ENCODE peak calls at places on chromosomes 2 and 18, in five cellular contexts. G is Peyer's patch, O is GM23248, L is bronchial epithelial cell, P is GM06990. Q is an unnamed sample.

GRCh38 chr2:214193943-214194342 is 216.9 kb upstream of the VWC2L start:
- DNase-seq in P (no peak), L (peak; percentile 67), G (no peak), O (peak; percentile 82), Q (no peak)

GRCh38 chr2:7878786-7879515 is 802.9 kb upstream of the ID2 start:
- DNase-seq in G (no peak), P (no peak), L (no peak), O (no peak), Q (no peak)

GRCh38 chr18:6401687-6402086 is 13.0 kb downstream of the L3MBTL4 start:
- DNase-seq in P (no peak), G (no peak), O (no peak), L (no peak), Q (no peak)

GRCh38 chr18:3397786-3398185 is 52.2 kb upstream of the TGIF1 start:
- DNase-seq in G (no peak), P (no peak), O (no peak), L (no peak), Q (no peak)

GRCh38 chr2:163667064-163667887 is 68.5 kb downstream of the FIGN start:
- DNase-seq in P (no peak), L (peak; percentile 82), O (peak; percentile 72), G (no peak), Q (no peak)

GRCh38 chr2:85095094-85095493 is 38.1 kb upstream of the TCF7L1 start:
- DNase-seq in O (peak; percentile 48), L (no peak), P (no peak), G (no peak), Q (no peak)

GRCh38 chr2:156306821-156307220 is 25.7 kb downstream of the NR4A2 start:
- DNase-seq in L (peak; percentile 81), O (no peak), G (no peak), P (no peak), Q (no peak)

GRCh38 chr2:6417050-6417449 is 448.7 kb downstream of the CMPK2 start:
- DNase-seq in G (no peak), P (no peak), O (no peak), L (no peak), Q (no peak)

GRCh38 chr2:37357053-37357452 is 12.6 kb downstream of the QPCT start:
- DNase-seq in L (no peak), G (no peak), P (no peak), O (peak; percentile 49), Q (no peak)

GRCh38 chr2:111946294-111947114 is 48.1 kb downstream of the MERTK start:
- DNase-seq in P (no peak), G (no peak), O (peak; percentile 92), L (peak; percentile 97), Q (peak; percentile 71)

GRCh38 chr2:112092286-112093041 is 37.4 kb downstream of the TMEM87B start:
- DNase-seq in O (peak; percentile 62), P (no peak), G (no peak), L (peak; percentile 80), Q (no peak)

DNA sequence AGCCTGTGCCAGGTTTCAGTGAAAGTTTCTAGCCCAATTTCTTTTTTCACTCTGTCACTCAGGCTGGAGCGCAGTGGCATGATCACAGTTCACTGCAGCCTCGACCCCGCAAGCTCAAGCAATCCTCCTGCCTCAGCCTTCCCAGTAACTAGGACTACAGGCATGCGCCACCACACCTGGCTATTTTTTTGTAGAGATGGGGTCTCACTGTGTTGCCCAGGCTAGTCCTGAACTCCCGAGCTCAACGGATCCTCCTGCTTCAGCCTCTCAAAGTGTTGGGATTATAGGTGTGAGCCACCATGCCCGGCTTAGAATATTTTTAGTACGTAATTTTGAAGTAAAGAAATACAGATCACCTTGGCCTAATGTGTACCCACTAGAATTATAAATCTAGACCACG is 87.1 kb downstream of the GORASP2 start:
- DNase-seq in P (no peak), L (no peak), O (no peak), G (no peak), Q (no peak)
- H3K36me3 ChIP-seq in P (peaks cover 4% of the 10 kb centered on the region), L (peaks cover 3% of the 10 kb centered on the region), O (peaks cover 15% of the 10 kb centered on the region), G (peaks cover 27% of the 10 kb centered on the region), Q (no peaks in the 10 kb centered on the region)

DNA sequence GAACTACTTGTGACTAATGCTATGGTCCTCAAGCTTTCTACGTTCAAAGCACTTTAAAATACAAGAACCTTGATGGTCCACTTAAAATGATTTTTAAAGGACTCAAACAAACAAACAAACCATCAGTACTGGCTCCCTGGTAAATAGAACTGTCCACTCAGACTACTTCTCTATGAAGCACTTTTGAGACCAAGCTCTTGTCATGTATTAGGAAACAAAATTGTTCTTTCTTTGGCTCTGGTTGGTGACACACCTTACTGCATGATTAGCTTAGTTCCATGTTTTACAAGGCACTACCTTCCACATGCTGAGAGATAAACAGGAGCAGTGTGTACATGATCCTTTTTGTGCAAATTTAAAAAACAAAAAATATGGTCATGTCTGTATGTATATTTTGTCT is 19.7 kb downstream of the DARS1 start:
- DNase-seq in O (no peak), L (no peak), G (no peak), P (no peak), Q (no peak)
- H3K36me3 ChIP-seq in O (no peaks in the 10 kb centered on the region), L (peaks cover 6% of the 10 kb centered on the region), G (peaks cover 8% of the 10 kb centered on the region), P (no peaks in the 10 kb centered on the region), Q (no peaks in the 10 kb centered on the region)

GRCh38 chr18:31630549-31630948 is 38.9 kb downstream of the TTR start:
- DNase-seq in L (no peak), G (no peak), P (no peak), O (no peak), Q (no peak)
- H3K36me3 ChIP-seq in L (no peaks in the 10 kb centered on the region), G (no peaks in the 10 kb centered on the region), P (no peaks in the 10 kb centered on the region), O (no peaks in the 10 kb centered on the region), Q (no peaks in the 10 kb centered on the region)

DNA sequence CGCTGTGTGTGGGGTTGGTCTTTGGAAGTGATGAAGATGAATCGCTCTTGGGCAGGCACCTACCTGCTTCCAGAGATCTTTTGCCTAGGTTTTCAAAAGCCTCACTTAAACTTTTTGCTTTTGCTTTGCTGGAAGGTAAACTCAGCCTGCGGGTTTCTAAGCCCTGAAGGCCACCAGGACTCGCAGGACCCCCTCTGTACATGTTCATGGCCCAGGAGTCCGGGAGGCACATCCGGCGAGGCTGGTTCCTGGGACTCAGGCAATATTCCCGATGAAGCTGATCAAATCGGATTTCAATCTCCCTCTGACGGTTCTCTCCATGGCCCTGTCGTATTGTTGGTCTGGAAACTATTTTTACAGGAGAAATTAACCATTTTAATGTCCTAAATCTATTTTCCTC is 13.2 kb downstream of the HJURP start:
- DNase-seq in O (no peak), P (no peak), G (no peak), L (no peak), Q (no peak)
- H3K36me3 ChIP-seq in O (peaks cover 6% of the 10 kb centered on the region), P (peaks cover 40% of the 10 kb centered on the region), G (no peaks in the 10 kb centered on the region), L (no peaks in the 10 kb centered on the region), Q (no peaks in the 10 kb centered on the region)

DNA sequence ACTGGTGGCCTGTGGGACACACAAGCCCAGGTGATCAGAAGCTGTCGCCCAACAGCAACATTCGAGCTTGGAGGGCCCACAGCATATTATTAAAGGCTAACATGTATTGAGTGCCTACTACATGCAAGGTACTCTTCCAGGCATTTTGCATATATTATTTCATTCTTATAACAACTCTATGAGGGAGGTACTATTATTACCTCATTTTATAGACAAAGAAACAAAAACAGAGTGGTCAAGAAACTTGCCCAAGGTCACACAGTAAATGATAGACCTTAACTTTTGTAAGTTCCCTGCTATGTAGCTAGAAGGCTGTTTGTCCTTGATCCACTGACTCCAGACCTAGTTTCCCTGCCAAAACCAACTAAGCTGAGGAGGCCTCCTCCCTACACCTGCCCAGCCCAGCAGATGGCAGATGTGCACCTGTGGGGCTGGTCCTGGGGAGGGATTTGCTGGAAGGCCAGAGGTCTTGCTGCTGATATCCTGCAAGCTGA is 35.7 kb downstream of the KANSL3 start:
- DNase-seq in L (no peak), O (no peak), P (no peak), G (peak; percentile 67), Q (peak; percentile 72)
- H3K36me3 ChIP-seq in L (peaks cover 34% of the 10 kb centered on the region), O (peaks cover 62% of the 10 kb centered on the region), P (peaks cover 30% of the 10 kb centered on the region), G (peaks cover 96% of the 10 kb centered on the region), Q (peaks cover 12% of the 10 kb centered on the region)

Q was measured in mucosa of descending colon.